ENCODE peak calls at places on chromosomes 16 and 17, in seven cellular contexts. Q is foreskin fibroblast, D is progenitor cell of endocrine pancreas, L is stomach, A is fibroblast of lung, E is astrocyte of the spinal cord, R is lower leg skin. P is an unnamed sample.

GRCh38 chr17:64993867-64994266 is 62.7 kb downstream of the GNA13 start:
- DNase-seq in Q (no peak), E (no peak), L (no peak), R (no peak), D (no peak), A (no peak), P (no peak)

GRCh38 chr17:5508855-5509254 is 22.5 kb downstream of the MIS12 start:
- DNase-seq in A (peak; percentile 88), L (no peak), Q (peak; percentile 58), D (no peak), R (no peak), E (peak; percentile 88), P (no peak)

GRCh38 chr17:83106036-83106577 is 26.7 kb downstream of the METRNL start:
- DNase-seq in L (no peak), E (peak; percentile 24), A (no peak), Q (peak; percentile 14), D (no peak), R (peak; percentile 28), P (no peak)

GRCh38 chr16:14475370-14476139 is 154.5 kb downstream of the PARN start:
- DNase-seq in Q (no peak), R (no peak), E (no peak), D (no peak), L (peak; percentile 37), A (peak; percentile 64), P (no peak)

GRCh38 chr16:85615852-85616607 is 2.9 kb downstream of the GSE1 start:
- DNase-seq in A (peak; percentile 81), L (peak; percentile 79), R (peak; percentile 76), Q (peak; percentile 79), D (peak; percentile 74), E (peak; percentile 79), P (peak; percentile 75)

GRCh38 chr17:80793851-80794267 is 197.8 kb upstream of the CHMP6 start:
- DNase-seq in R (no peak), A (peak; percentile 44), E (no peak), Q (peak; percentile 42), D (no peak), L (no peak), P (no peak)

GRCh38 chr16:51807551-51807950 is 656.5 kb upstream of the SALL1 start:
- DNase-seq in E (no peak), R (no peak), D (no peak), L (no peak), Q (no peak), A (no peak), P (no peak)

GRCh38 chr17:3754066-3754457 is 30.4 kb downstream of the HASPIN start:
- DNase-seq in A (no peak), D (no peak), Q (no peak), L (no peak), E (no peak), R (no peak), P (no peak)

GRCh38 chr16:18983565-18984424 is at the start of gene TMC7:
- DNase-seq in E (peak; percentile 89), Q (peak; percentile 95), A (peak; percentile 83), R (peak; percentile 34), L (peak; percentile 83), D (peak; percentile 93), P (no peak)

GRCh38 chr17:49443862-49444261 is 29.2 kb upstream of the PHB1 start:
- DNase-seq in Q (peak; percentile 74), E (peak; percentile 29), A (peak; percentile 72), L (no peak), D (no peak), R (no peak), P (no peak)

GRCh38 chr17:37737081-37737480 is 7.8 kb downstream of the HNF1B start:
- DNase-seq in Q (no peak), L (no peak), D (no peak), A (no peak), R (no peak), E (no peak), P (no peak)

GRCh38 chr17:41393294-41393693 is 4.1 kb downstream of the KRT31 start:
- DNase-seq in Q (no peak), R (no peak), D (no peak), A (peak; percentile 42), E (no peak), L (no peak), P (no peak)

GRCh38 chr17:78935419-78936323 is 10.5 kb upstream of the TIMP2 start:
- DNase-seq in R (peak; percentile 73), D (no peak), L (peak; percentile 41), A (peak; percentile 98), Q (peak; percentile 98), E (peak; percentile 98), P (no peak)

GRCh38 chr16:68529931-68530667 is 9.0 kb upstream of the ZFP90 start:
- DNase-seq in R (peak; percentile 91), A (peak; percentile 81), E (peak; percentile 83), Q (peak; percentile 96), D (peak; percentile 74), L (peak; percentile 93), P (peak; percentile 79)

GRCh38 chr16:83742076-83742475 is 65.7 kb upstream of the HSBP1 start:
- DNase-seq in Q (no peak), L (no peak), A (no peak), D (no peak), R (no peak), E (no peak), P (no peak)

GRCh38 chr16:30349695-30350094 is 5.4 kb downstream of the CD2BP2 start:
- DNase-seq in D (no peak), E (no peak), R (no peak), L (no peak), A (no peak), Q (no peak), P (no peak)

GRCh38 chr16:71344315-71344905 is 14.1 kb upstream of the CALB2 start:
- DNase-seq in L (no peak), A (no peak), Q (no peak), E (no peak), D (no peak), R (no peak), P (no peak)

GRCh38 chr16:85924675-85925074 is 25.7 kb downstream of the IRF8 start:
- DNase-seq in R (no peak), A (peak; percentile 47), L (no peak), E (no peak), D (no peak), Q (peak; percentile 41), P (no peak)

GRCh38 chr17:43368740-43369506 is 29.9 kb upstream of the ARL4D start:
- DNase-seq in Q (peak; percentile 93), R (peak; percentile 81), L (peak; percentile 80), A (peak; percentile 78), D (peak; percentile 51), E (peak; percentile 81), P (peak; percentile 64)

GRCh38 chr17:28871056-28871579 is 16.3 kb downstream of the ERAL1 start:
- DNase-seq in D (no peak), R (no peak), Q (no peak), L (no peak), E (no peak), A (no peak), P (no peak)

GRCh38 chr17:18961634-18962493 is 9.9 kb downstream of the SLC5A10 start:
- DNase-seq in D (no peak), A (peak; percentile 40), Q (no peak), E (no peak), R (no peak), L (no peak), P (no peak)

DNA sequence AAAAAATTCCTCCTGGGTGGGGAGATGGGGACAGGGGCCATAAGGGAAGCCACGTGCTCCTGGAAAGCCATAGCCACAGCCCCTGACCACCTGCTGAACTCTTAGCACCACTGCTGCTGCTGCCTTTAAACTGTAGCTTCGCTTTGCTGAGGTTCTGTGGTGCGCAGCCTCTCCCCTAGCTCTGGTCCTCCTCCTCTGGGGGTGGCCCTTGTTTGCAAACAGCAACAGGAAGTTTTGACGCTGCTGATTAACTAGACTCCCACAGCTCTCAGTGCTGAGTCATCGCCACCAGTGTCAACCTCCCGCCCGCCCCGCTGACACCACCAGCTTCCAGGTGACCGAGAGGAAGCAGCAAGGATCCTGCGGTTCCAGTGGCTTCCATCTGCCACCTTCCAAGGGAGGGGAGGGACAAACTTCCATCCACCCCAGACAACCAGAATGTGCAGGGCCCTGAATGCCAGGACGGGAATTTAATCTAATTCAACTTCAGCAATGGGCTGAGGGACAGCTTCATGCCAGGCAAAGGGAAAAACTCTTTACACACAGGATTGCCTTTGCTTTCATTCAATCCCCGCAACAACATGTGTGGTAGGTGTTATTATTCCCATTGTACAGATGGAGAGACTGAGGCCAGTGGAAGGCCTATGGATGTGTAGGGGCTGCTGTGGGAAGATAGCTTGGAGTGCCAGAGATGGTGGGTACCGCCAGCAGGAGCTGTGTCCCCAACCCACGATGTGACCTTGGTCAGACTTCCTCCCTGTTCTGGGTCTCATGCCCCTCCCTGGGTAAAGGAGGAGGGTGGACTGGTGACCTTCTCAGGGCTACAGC is 8.1 kb upstream of the KIFC3 start:
- DNase-seq in L (peak; percentile 90), Q (peak; percentile 39), E (peak; percentile 67), D (peak; percentile 38), R (peak; percentile 90), A (peak; percentile 83), P (no peak)
- TF ChIP-seq CTCF in L (no peak), Q (no peak), E (no peak), D (no peak), R (no peak), A (no peak), P (no peak)

GRCh38 chr17:17509601-17510425 is 13.6 kb upstream of the RASD1 start:
- DNase-seq in A (no peak), D (no peak), Q (no peak), L (no peak), R (no peak), E (no peak), P (no peak)

GRCh38 chr17:17512866-17513265 is 16.7 kb upstream of the RASD1 start:
- DNase-seq in L (no peak), E (no peak), D (no peak), A (no peak), Q (no peak), R (no peak), P (no peak)

GRCh38 chr17:17510456-17511292 is 14.5 kb upstream of the RASD1 start:
- DNase-seq in Q (no peak), L (no peak), R (no peak), E (no peak), D (no peak), A (no peak), P (no peak)

GRCh38 chr17:17511971-17512858 is 16.0 kb upstream of the RASD1 start:
- DNase-seq in D (no peak), A (peak; percentile 97), R (no peak), E (peak; percentile 96), Q (peak; percentile 90), L (peak; percentile 52), P (no peak)

GRCh38 chr17:17511293-17511741 is 15.1 kb upstream of the RASD1 start:
- DNase-seq in A (no peak), D (no peak), E (no peak), L (no peak), Q (no peak), R (no peak), P (no peak)
- TF ChIP-seq CTCF in A (no peak), D (no peak), E (no peak), L (no peak), Q (no peak), R (no peak), P (no peak)

GRCh38 chr16:49489686-49490320 is 116.2 kb downstream of the C16orf78 start:
- DNase-seq in A (no peak), Q (no peak), E (no peak), R (no peak), D (no peak), L (no peak), P (peak; percentile 2)
- TF ChIP-seq CTCF in A (no peak), Q (no peak), E (no peak), R (no peak), D (no peak), L (no peak), P (no peak)

DNA sequence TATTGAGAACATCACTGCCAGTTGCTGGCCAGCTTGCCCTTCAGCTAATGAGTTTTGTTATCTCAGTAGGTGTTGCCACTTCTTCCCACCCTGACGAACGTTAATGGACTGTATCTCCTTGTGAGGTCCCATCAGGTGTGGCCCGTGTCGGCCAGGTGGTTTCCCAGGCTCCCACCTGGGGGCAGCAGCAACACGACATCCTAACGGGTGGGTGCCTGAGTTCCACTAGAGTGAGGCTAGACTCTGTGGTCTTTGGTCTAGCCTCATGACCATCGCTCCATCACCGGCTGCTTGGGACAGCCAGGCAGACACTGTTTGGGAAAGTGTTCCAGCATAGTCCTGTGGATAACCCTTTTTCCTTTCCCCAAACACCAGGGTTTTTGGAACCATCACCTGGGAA is 45.6 kb upstream of the LCMT1 start:
- DNase-seq in A (no peak), L (no peak), R (no peak), E (no peak), Q (no peak), D (no peak), P (no peak)
- TF ChIP-seq CTCF in A (no peak), L (no peak), R (no peak), E (no peak), Q (no peak), D (no peak), P (no peak)

P was measured in activated B cell treated with CpG ODN at 0.5 μM for 24 hours.